ENCODE peak calls at places on chromosomes 5 and 9, in nine cellular contexts. N is activated CD8-positive, alpha-beta T cell treated with anti-CD3 and anti-CD28 coated beads for 36 hours; E is tibial nerve; Y is endothelial cell; S is choroid plexus epithelial cell; X is esophagus squamous epithelium; H is upper lobe of right lung; O is B cell; J is cardiac fibroblast. C is an unnamed sample.

GRCh38 chr5:45277860-45278259 is 418.3 kb downstream of the HCN1 start:
- DNase-seq in N (no peak), E (no peak), Y (no peak), S (no peak), X (no peak), H (no peak), O (no peak), J (no peak), C (no peak)

GRCh38 chr5:26948921-26949320 is 89.5 kb downstream of the CDH9 start:
- DNase-seq in N (no peak), E (no peak), Y (no peak), S (peak), X (no peak), H (no peak), O (no peak), J (no peak), C (no peak)

GRCh38 chr5:2740051-2740848 is 11.2 kb downstream of the IRX2 start:
- DNase-seq in N (no peak), E (no peak), Y (peak), S (no peak), X (no peak), H (peak), O (no peak), J (no peak), C (no peak)

GRCh38 chr9:100457517-100457916 is 15.4 kb upstream of the TMEFF1 start:
- DNase-seq in N (no peak), E (no peak), Y (no peak), S (no peak), X (no peak), H (no peak), O (no peak), J (no peak), C (no peak)

GRCh38 chr9:18237776-18238175 is 236.2 kb upstream of the ADAMTSL1 start:
- DNase-seq in N (no peak), E (no peak), Y (no peak), S (no peak), X (no peak), H (no peak), O (no peak), J (no peak), C (no peak)

GRCh38 chr9:76588320-76588719 is 129.3 kb downstream of the GCNT1 start:
- DNase-seq in N (no peak), E (no peak), Y (no peak), S (no peak), X (no peak), H (no peak), O (no peak), J (no peak), C (no peak)

GRCh38 chr9:88258587-88258986 is 120.3 kb upstream of the SPATA31C2 start:
- DNase-seq in N (no peak), E (peak), Y (no peak), S (no peak), X (no peak), H (no peak), O (no peak), J (peak), C (no peak)

GRCh38 chr9:133883356-133883755 is 108.8 kb downstream of the VAV2 start:
- DNase-seq in N (no peak), E (no peak), Y (no peak), S (no peak), X (no peak), H (no peak), O (no peak), J (no peak), C (no peak)

GRCh38 chr9:35726876-35727438 is 5.0 kb downstream of the TLN1 start:
- DNase-seq in N (peak), E (no peak), Y (no peak), S (peak), X (no peak), H (peak), O (peak), J (peak), C (no peak)

GRCh38 chr9:98523231-98523901 is 185.4 kb downstream of the GABBR2 start:
- DNase-seq in N (no peak), E (no peak), Y (no peak), S (peak), X (no peak), H (no peak), O (no peak), J (peak), C (no peak)

GRCh38 chr5:114308017-114308416 is 53.9 kb upstream of the KCNN2 start:
- DNase-seq in N (no peak), E (no peak), Y (no peak), S (no peak), X (no peak), H (no peak), O (no peak), J (no peak), C (no peak)

GRCh38 chr9:125460883-125461475 is 199.4 kb downstream of the GAPVD1 start:
- DNase-seq in N (no peak), E (peak), Y (no peak), S (peak), X (no peak), H (no peak), O (no peak), J (peak), C (no peak)

GRCh38 chr9:132518151-132518550 is 64.3 kb upstream of the BARHL1 start:
- DNase-seq in N (no peak), E (no peak), Y (no peak), S (no peak), X (no peak), H (no peak), O (no peak), J (no peak), C (no peak)

GRCh38 chr5:149387081-149387611 is 8.1 kb upstream of the IL17B start:
- DNase-seq in N (no peak), E (no peak), Y (no peak), S (peak), X (no peak), H (peak), O (no peak), J (peak), C (no peak)

GRCh38 chr5:72523960-72524582 is 16.9 kb upstream of the ZNF366 start:
- DNase-seq in N (no peak), E (peak), Y (no peak), S (peak), X (no peak), H (no peak), O (peak), J (peak), C (peak)

GRCh38 chr5:102737161-102737560 is 17.9 kb upstream of the PAM start:
- DNase-seq in N (no peak), E (no peak), Y (no peak), S (no peak), X (no peak), H (no peak), O (no peak), J (no peak), C (no peak)

GRCh38 chr9:137037483-137037882 is 5.6 kb upstream of the FUT7 start:
- DNase-seq in N (no peak), E (no peak), Y (no peak), S (no peak), X (no peak), H (no peak), O (no peak), J (no peak), C (no peak)

GRCh38 chr5:109411627-109412026 is 1.9 kb upstream of the PJA2 start:
- DNase-seq in N (no peak), E (no peak), Y (no peak), S (peak), X (no peak), H (no peak), O (no peak), J (peak), C (no peak)

GRCh38 chr5:143826909-143827514 is 15.1 kb downstream of the HMHB1 start:
- DNase-seq in N (peak), E (no peak), Y (no peak), S (no peak), X (no peak), H (no peak), O (no peak), J (no peak), C (peak)

GRCh38 chr9:78626971-78627370 is 330.0 kb downstream of the PSAT1 start:
- DNase-seq in N (no peak), E (no peak), Y (no peak), S (no peak), X (no peak), H (no peak), O (no peak), J (no peak), C (no peak)

GRCh38 chr5:15510092-15510491 is 10.1 kb downstream of the FBXL7 start:
- DNase-seq in N (no peak), E (no peak), Y (no peak), S (peak), X (no peak), H (no peak), O (no peak), J (peak), C (no peak)

GRCh38 chr9:112091805-112092204 is 83.3 kb downstream of the SUSD1 start:
- DNase-seq in N (no peak), E (no peak), Y (no peak), S (peak), X (no peak), H (no peak), O (no peak), J (peak), C (no peak)
- TF ChIP-seq CTCF in N (peak), E (no peak), Y (no peak), S (peak), X (no peak), H (peak), O (no peak), J (peak), C (no peak)

GRCh38 chr9:101465330-101465915 is 29.8 kb upstream of the ALDOB start:
- DNase-seq in N (peak), E (peak), Y (no peak), S (peak), X (no peak), H (no peak), O (no peak), J (peak), C (no peak)
- TF ChIP-seq CTCF in N (no peak), E (peak), Y (no peak), S (peak), X (peak), H (peak), O (no peak), J (peak), C (no peak)

GRCh38 chr5:129547137-129547536 is 87.0 kb downstream of the ADAMTS19 start:
- DNase-seq in N (no peak), E (no peak), Y (no peak), S (no peak), X (no peak), H (no peak), O (no peak), J (no peak), C (no peak)

DNA sequence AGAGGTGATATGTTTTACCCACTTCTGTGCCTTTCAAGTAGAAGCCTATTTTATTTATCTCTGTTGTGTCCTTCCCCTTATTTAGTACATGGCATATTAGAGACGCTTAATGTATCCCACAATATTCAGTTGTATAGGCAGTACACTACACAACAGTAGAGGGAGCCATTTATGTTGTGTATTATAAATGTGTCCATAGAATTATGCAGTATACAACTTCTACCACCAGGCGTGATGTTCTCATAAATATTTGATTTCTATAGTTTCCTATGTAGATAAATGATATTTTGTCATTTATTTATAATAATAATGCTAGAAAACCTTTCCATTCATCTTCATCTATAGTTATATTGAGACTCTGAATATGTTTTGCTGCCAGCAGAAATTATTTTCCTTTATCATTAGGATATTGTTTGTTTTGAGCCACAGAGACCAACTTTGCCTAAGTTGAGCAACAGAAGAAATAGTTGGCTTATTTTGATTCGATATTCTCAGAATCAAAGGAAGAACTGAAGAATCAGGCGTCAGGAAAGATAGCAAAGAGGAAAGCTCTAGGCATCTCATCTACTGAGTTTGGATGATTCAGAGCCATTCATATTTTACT is 81.7 kb downstream of the ADAMTS19 start:
- DNase-seq in N (no peak), E (no peak), Y (no peak), S (peak), X (no peak), H (no peak), O (no peak), J (peak), C (no peak)
- TF ChIP-seq CTCF in N (peak), E (no peak), Y (peak), S (no peak), X (no peak), H (no peak), O (no peak), J (peak), C (no peak)

GRCh38 chr9:32552172-32552872 is at the start of the genes SMIM27 and TOPORS:
- DNase-seq in N (peak), E (peak), Y (peak), S (peak), X (peak), H (peak), O (peak), J (peak), C (peak)
- TF ChIP-seq CTCF in N (no peak), E (peak), Y (no peak), S (no peak), X (no peak), H (no peak), O (peak), J (no peak), C (no peak)

GRCh38 chr5:140558542-140558941 is 1.3 kb upstream of the SRA1 start:
- DNase-seq in N (no peak), E (no peak), Y (no peak), S (no peak), X (no peak), H (peak), O (no peak), J (no peak), C (no peak)

GRCh38 chr5:140556438-140556837 is 835 bp downstream of the SRA1 start:
- DNase-seq in N (no peak), E (no peak), Y (no peak), S (peak), X (no peak), H (no peak), O (no peak), J (peak), C (no peak)

GRCh38 chr5:140557965-140558364 is 692 bp upstream of the SRA1 start:
- DNase-seq in N (no peak), E (no peak), Y (no peak), S (no peak), X (no peak), H (no peak), O (no peak), J (no peak), C (no peak)

GRCh38 chr5:140555747-140556312 is 1.4 kb downstream of the SRA1 start:
- DNase-seq in N (no peak), E (no peak), Y (no peak), S (no peak), X (no peak), H (no peak), O (no peak), J (no peak), C (no peak)

GRCh38 chr5:140557136-140557805 is at the start of gene SRA1:
- DNase-seq in N (peak), E (peak), Y (peak), S (peak), X (peak), H (peak), O (peak), J (peak), C (peak)
- TF ChIP-seq CTCF in N (no peak), E (peak), Y (no peak), S (no peak), X (no peak), H (no peak), O (no peak), J (peak), C (no peak)

C was measured in GM13976.